ENCODE peak calls at places on chromosomes 4 and X, in nine cellular contexts. One of them, this sample, is unnamed.
A peak's percentile ranks its signal among the peaks of the same experiment; 100 is the strongest.

GRCh38 chrX:115261148-115261547 is 27.3 kb upstream of the LRCH2 start:
- DNase-seq in fibroblast of pulmonary artery: no peak
- DNase-seq in activated naive CD4-positive, alpha-beta T cell treated with anti-CD3 and anti-CD28 coated beads for 36 hours: no peak
- DNase-seq in A549: no peak
- DNase-seq in HuH-7.5: no peak
- DNase-seq in stimulated activated naive B cell treated with anti-CD40 and anti-IgM and Interleukin-4, amounts not matched to agents 10 μg/mL and 1 μg/mL and 100 μg/mL, for 72 hours: no peak
- DNase-seq in activated CD8-positive, alpha-beta memory T cell treated with anti-CD3 and anti-CD28 coated beads, Interleukin-2, amount 50 U/mL, for 48 hours: no peak
- DNase-seq in midbrain: no peak
- DNase-seq in NCI-H2107: no peak
- DNase-seq in this sample: no peak

GRCh38 chr4:36054750-36055467 is 189.4 kb downstream of the ARAP2 start:
- DNase-seq in fibroblast of pulmonary artery: no peak
- DNase-seq in activated naive CD4-positive, alpha-beta T cell treated with anti-CD3 and anti-CD28 coated beads for 36 hours: no peak
- DNase-seq in A549: no peak
- DNase-seq in HuH-7.5: no peak
- DNase-seq in stimulated activated naive B cell treated with anti-CD40 and anti-IgM and Interleukin-4, amounts not matched to agents 10 μg/mL and 1 μg/mL and 100 μg/mL, for 72 hours: no peak
- DNase-seq in activated CD8-positive, alpha-beta memory T cell treated with anti-CD3 and anti-CD28 coated beads, Interleukin-2, amount 50 U/mL, for 48 hours: no peak
- DNase-seq in midbrain: peak; percentile 47
- DNase-seq in NCI-H2107: no peak
- DNase-seq in this sample: no peak

GRCh38 chrX:143781103-143781502 is 60.6 kb upstream of the SPANXN2 start:
- DNase-seq in fibroblast of pulmonary artery: peak; percentile 15
- DNase-seq in activated naive CD4-positive, alpha-beta T cell treated with anti-CD3 and anti-CD28 coated beads for 36 hours: no peak
- DNase-seq in A549: no peak
- DNase-seq in HuH-7.5: no peak
- DNase-seq in stimulated activated naive B cell treated with anti-CD40 and anti-IgM and Interleukin-4, amounts not matched to agents 10 μg/mL and 1 μg/mL and 100 μg/mL, for 72 hours: no peak
- DNase-seq in activated CD8-positive, alpha-beta memory T cell treated with anti-CD3 and anti-CD28 coated beads, Interleukin-2, amount 50 U/mL, for 48 hours: no peak
- DNase-seq in midbrain: no peak
- DNase-seq in NCI-H2107: no peak
- DNase-seq in this sample: no peak

GRCh38 chrX:47129157-47129878 is 15.2 kb downstream of the NDUFB11 start:
- DNase-seq in fibroblast of pulmonary artery: peak; percentile 97
- DNase-seq in activated naive CD4-positive, alpha-beta T cell treated with anti-CD3 and anti-CD28 coated beads for 36 hours: peak; percentile 95
- DNase-seq in A549: peak; percentile 97
- DNase-seq in HuH-7.5: peak; percentile 48
- DNase-seq in stimulated activated naive B cell treated with anti-CD40 and anti-IgM and Interleukin-4, amounts not matched to agents 10 μg/mL and 1 μg/mL and 100 μg/mL, for 72 hours: peak; percentile 87
- DNase-seq in activated CD8-positive, alpha-beta memory T cell treated with anti-CD3 and anti-CD28 coated beads, Interleukin-2, amount 50 U/mL, for 48 hours: peak; percentile 86
- DNase-seq in midbrain: peak; percentile 94
- DNase-seq in NCI-H2107: peak; percentile 91
- DNase-seq in this sample: peak; percentile 87

GRCh38 chrX:15815779-15816452 is 25.6 kb downstream of the ZRSR2 start:
- DNase-seq in fibroblast of pulmonary artery: peak; percentile 31
- DNase-seq in activated naive CD4-positive, alpha-beta T cell treated with anti-CD3 and anti-CD28 coated beads for 36 hours: peak; percentile 49
- DNase-seq in A549: peak; percentile 44
- DNase-seq in HuH-7.5: no peak
- DNase-seq in stimulated activated naive B cell treated with anti-CD40 and anti-IgM and Interleukin-4, amounts not matched to agents 10 μg/mL and 1 μg/mL and 100 μg/mL, for 72 hours: no peak
- DNase-seq in activated CD8-positive, alpha-beta memory T cell treated with anti-CD3 and anti-CD28 coated beads, Interleukin-2, amount 50 U/mL, for 48 hours: no peak
- DNase-seq in midbrain: no peak
- DNase-seq in NCI-H2107: no peak
- DNase-seq in this sample: no peak

GRCh38 chrX:108001218-108001814 is 19.1 kb upstream of the TEX13B start:
- DNase-seq in fibroblast of pulmonary artery: peak; percentile 68
- DNase-seq in activated naive CD4-positive, alpha-beta T cell treated with anti-CD3 and anti-CD28 coated beads for 36 hours: peak; percentile 37
- DNase-seq in A549: peak; percentile 70
- DNase-seq in HuH-7.5: no peak
- DNase-seq in stimulated activated naive B cell treated with anti-CD40 and anti-IgM and Interleukin-4, amounts not matched to agents 10 μg/mL and 1 μg/mL and 100 μg/mL, for 72 hours: no peak
- DNase-seq in activated CD8-positive, alpha-beta memory T cell treated with anti-CD3 and anti-CD28 coated beads, Interleukin-2, amount 50 U/mL, for 48 hours: no peak
- DNase-seq in midbrain: no peak
- DNase-seq in NCI-H2107: peak; percentile 41
- DNase-seq in this sample: no peak

GRCh38 chr4:130510661-130511060 is 1414.7 kb downstream of the C4orf33 start:
- DNase-seq in fibroblast of pulmonary artery: no peak
- DNase-seq in activated naive CD4-positive, alpha-beta T cell treated with anti-CD3 and anti-CD28 coated beads for 36 hours: no peak
- DNase-seq in A549: no peak
- DNase-seq in HuH-7.5: no peak
- DNase-seq in stimulated activated naive B cell treated with anti-CD40 and anti-IgM and Interleukin-4, amounts not matched to agents 10 μg/mL and 1 μg/mL and 100 μg/mL, for 72 hours: no peak
- DNase-seq in activated CD8-positive, alpha-beta memory T cell treated with anti-CD3 and anti-CD28 coated beads, Interleukin-2, amount 50 U/mL, for 48 hours: no peak
- DNase-seq in midbrain: no peak
- DNase-seq in NCI-H2107: no peak
- DNase-seq in this sample: no peak

GRCh38 chr4:76430519-76431388 is 4.3 kb upstream of the SHROOM3 start:
- DNase-seq in fibroblast of pulmonary artery: peak; percentile 75
- DNase-seq in activated naive CD4-positive, alpha-beta T cell treated with anti-CD3 and anti-CD28 coated beads for 36 hours: no peak
- DNase-seq in A549: peak; percentile 33
- DNase-seq in HuH-7.5: peak; percentile 39
- DNase-seq in stimulated activated naive B cell treated with anti-CD40 and anti-IgM and Interleukin-4, amounts not matched to agents 10 μg/mL and 1 μg/mL and 100 μg/mL, for 72 hours: no peak
- DNase-seq in activated CD8-positive, alpha-beta memory T cell treated with anti-CD3 and anti-CD28 coated beads, Interleukin-2, amount 50 U/mL, for 48 hours: no peak
- DNase-seq in midbrain: peak; percentile 54
- DNase-seq in NCI-H2107: no peak
- DNase-seq in this sample: no peak

This sample was measured in left lung.